ENCODE peak calls at places on chromosome 20, in six cellular contexts. R is WTC11; C is stimulated activated CD8-positive, alpha-beta memory T cell treated with anti-CD3 and anti-CD28 coated beads, Interleukin-15, amount 100 ng/mL, for 1 hour; F is glutamatergic neuron; P is iris pigment epithelial cell; N is ACHN. Q is an unnamed sample.
A peak's percentile ranks its signal among the peaks of the same experiment; 100 is the strongest.

GRCh38 chr20:33919653-33920052 is 74.1 kb upstream of the RALY start:
- DNase-seq in R (no peak), C (no peak), F (no peak), P (no peak), N (no peak), Q (no peak)

GRCh38 chr20:50043573-50044352 is 61.0 kb downstream of the SNAI1 start:
- DNase-seq in R (no peak), C (no peak), F (no peak), P (no peak), N (no peak), Q (no peak)

GRCh38 chr20:35271073-35271882 is 6.6 kb downstream of the MMP24OS start:
- DNase-seq in R (no peak), C (no peak), F (no peak), P (no peak), N (no peak), Q (no peak)

GRCh38 chr20:63624486-63624885 is 2.4 kb downstream of the GMEB2 start:
- DNase-seq in R (no peak), C (no peak), F (no peak), P (peak; percentile 78), N (no peak), Q (no peak)

GRCh38 chr20:34368547-34368946 is 5.5 kb downstream of the ITCH start:
- DNase-seq in R (no peak), C (no peak), F (no peak), P (peak; percentile 28), N (no peak), Q (no peak)

GRCh38 chr20:34058831-34059230 is 53.2 kb downstream of the EIF2S2 start:
- DNase-seq in R (no peak), C (no peak), F (no peak), P (peak; percentile 22), N (no peak), Q (no peak)

GRCh38 chr20:64009811-64010387 is 26.1 kb upstream of the C20orf204 start:
- DNase-seq in R (no peak), C (no peak), F (no peak), P (no peak), N (no peak), Q (no peak)

GRCh38 chr20:57473246-57474042 is 51.5 kb downstream of the CTCFL start:
- DNase-seq in R (peak; percentile 21), C (no peak), F (peak; percentile 50), P (peak; percentile 12), N (no peak), Q (peak; percentile 29)

GRCh38 chr20:14657231-14657630 is 319.8 kb upstream of the FLRT3 start:
- DNase-seq in R (no peak), C (no peak), F (no peak), P (no peak), N (no peak), Q (no peak)

GRCh38 chr20:61373956-61374545 is 122.0 kb downstream of the CDH4 start:
- DNase-seq in R (no peak), C (no peak), F (no peak), P (no peak), N (no peak), Q (no peak)

GRCh38 chr20:49724637-49725606 is 11.2 kb upstream of the B4GALT5 start:
- DNase-seq in R (no peak), C (no peak), F (no peak), P (peak; percentile 86), N (no peak), Q (no peak)

Q was measured in dorsolateral prefrontal cortex.